ENCODE peak calls at places on chromosomes 3 and 15, in six cellular contexts. One of them, this sample, is unnamed.

GRCh38 chr3:17192995-17193394 is 308.2 kb downstream of the PLCL2 start:
- DNase-seq in upper lobe of right lung: no peak
- DNase-seq in T47D: no peak
- DNase-seq in NCI-H510A treated with DMSO at 0.1 percent for 48 hours: no peak
- DNase-seq in uterus: no peak
- DNase-seq in kidney epithelial cell: no peak
- DNase-seq in this sample: no peak

GRCh38 chr3:154849408-154849807 is 230.7 kb upstream of the MME start:
- DNase-seq in T47D: no peak
- DNase-seq in kidney epithelial cell: no peak
- DNase-seq in NCI-H510A treated with DMSO at 0.1 percent for 48 hours: no peak
- DNase-seq in upper lobe of right lung: no peak
- DNase-seq in uterus: no peak
- DNase-seq in this sample: no peak

GRCh38 chr3:133926736-133927542 is 31.3 kb upstream of the RAB6B start:
- DNase-seq in upper lobe of right lung: no peak
- DNase-seq in kidney epithelial cell: no peak
- DNase-seq in uterus: no peak
- DNase-seq in NCI-H510A treated with DMSO at 0.1 percent for 48 hours: no peak
- DNase-seq in T47D: no peak
- DNase-seq in this sample: no peak

GRCh38 chr3:2578560-2578959 is 479.9 kb downstream of the CNTN4 start:
- DNase-seq in NCI-H510A treated with DMSO at 0.1 percent for 48 hours: peak
- DNase-seq in uterus: no peak
- DNase-seq in kidney epithelial cell: no peak
- DNase-seq in T47D: no peak
- DNase-seq in upper lobe of right lung: no peak
- DNase-seq in this sample: no peak

GRCh38 chr3:31105438-31106077 is 211.1 kb upstream of the GADL1 start:
- DNase-seq in kidney epithelial cell: peak
- DNase-seq in uterus: no peak
- DNase-seq in upper lobe of right lung: no peak
- DNase-seq in NCI-H510A treated with DMSO at 0.1 percent for 48 hours: no peak
- DNase-seq in T47D: no peak
- DNase-seq in this sample: peak

GRCh38 chr15:98799461-98799971 is 151.2 kb downstream of the IGF1R start:
- DNase-seq in uterus: no peak
- DNase-seq in kidney epithelial cell: no peak
- DNase-seq in upper lobe of right lung: no peak
- DNase-seq in T47D: no peak
- DNase-seq in NCI-H510A treated with DMSO at 0.1 percent for 48 hours: peak
- DNase-seq in this sample: peak

GRCh38 chr15:88419830-88420229 is 47.4 kb downstream of the MRPL46 start:
- DNase-seq in upper lobe of right lung: no peak
- DNase-seq in kidney epithelial cell: no peak
- DNase-seq in NCI-H510A treated with DMSO at 0.1 percent for 48 hours: no peak
- DNase-seq in T47D: no peak
- DNase-seq in uterus: no peak
- DNase-seq in this sample: no peak

GRCh38 chr3:197186887-197187588 is 111.4 kb downstream of the DLG1 start:
- DNase-seq in kidney epithelial cell: no peak
- DNase-seq in upper lobe of right lung: no peak
- DNase-seq in NCI-H510A treated with DMSO at 0.1 percent for 48 hours: peak
- DNase-seq in uterus: no peak
- DNase-seq in T47D: peak
- DNase-seq in this sample: peak

GRCh38 chr3:46998852-46999515 is 19.5 kb downstream of the NBEAL2 start:
- DNase-seq in upper lobe of right lung: peak
- DNase-seq in uterus: no peak
- DNase-seq in T47D: no peak
- DNase-seq in kidney epithelial cell: no peak
- DNase-seq in NCI-H510A treated with DMSO at 0.1 percent for 48 hours: no peak
- DNase-seq in this sample: no peak

GRCh38 chr3:126396536-126396935 is 1.8 kb downstream of the CFAP100 start:
- DNase-seq in T47D: no peak
- DNase-seq in uterus: no peak
- DNase-seq in kidney epithelial cell: no peak
- DNase-seq in upper lobe of right lung: no peak
- DNase-seq in NCI-H510A treated with DMSO at 0.1 percent for 48 hours: no peak
- DNase-seq in this sample: no peak

GRCh38 chr3:138030881-138031280 is 20.9 kb downstream of the CLDN18 start:
- DNase-seq in NCI-H510A treated with DMSO at 0.1 percent for 48 hours: no peak
- DNase-seq in kidney epithelial cell: no peak
- DNase-seq in upper lobe of right lung: no peak
- DNase-seq in T47D: no peak
- DNase-seq in uterus: no peak
- DNase-seq in this sample: no peak

GRCh38 chr3:194574639-194575483 is 58.4 kb downstream of the TMEM44 start:
- DNase-seq in NCI-H510A treated with DMSO at 0.1 percent for 48 hours: no peak
- DNase-seq in uterus: no peak
- DNase-seq in upper lobe of right lung: no peak
- DNase-seq in kidney epithelial cell: no peak
- DNase-seq in T47D: no peak
- DNase-seq in this sample: peak

GRCh38 chr15:101054991-101055390 is 135.8 kb downstream of the LRRK1 start:
- DNase-seq in kidney epithelial cell: no peak
- DNase-seq in uterus: no peak
- DNase-seq in upper lobe of right lung: no peak
- DNase-seq in T47D: no peak
- DNase-seq in NCI-H510A treated with DMSO at 0.1 percent for 48 hours: no peak
- DNase-seq in this sample: no peak

GRCh38 chr3:37898424-37898823 is 36.7 kb downstream of the CTDSPL start:
- DNase-seq in upper lobe of right lung: no peak
- DNase-seq in NCI-H510A treated with DMSO at 0.1 percent for 48 hours: no peak
- DNase-seq in uterus: no peak
- DNase-seq in T47D: no peak
- DNase-seq in kidney epithelial cell: no peak
- DNase-seq in this sample: no peak

GRCh38 chr3:10145685-10146084 is 4.1 kb downstream of the VHL start:
- DNase-seq in kidney epithelial cell: no peak
- DNase-seq in upper lobe of right lung: no peak
- DNase-seq in NCI-H510A treated with DMSO at 0.1 percent for 48 hours: no peak
- DNase-seq in uterus: no peak
- DNase-seq in T47D: no peak
- DNase-seq in this sample: no peak

GRCh38 chr3:172048599-172048998 is 9.2 kb downstream of the FNDC3B start:
- DNase-seq in upper lobe of right lung: no peak
- DNase-seq in T47D: no peak
- DNase-seq in uterus: no peak
- DNase-seq in NCI-H510A treated with DMSO at 0.1 percent for 48 hours: no peak
- DNase-seq in kidney epithelial cell: no peak
- DNase-seq in this sample: no peak

GRCh38 chr3:78736863-78737262 is 1030.9 kb downstream of the ROBO1 start:
- DNase-seq in upper lobe of right lung: no peak
- DNase-seq in kidney epithelial cell: no peak
- DNase-seq in uterus: no peak
- DNase-seq in NCI-H510A treated with DMSO at 0.1 percent for 48 hours: no peak
- DNase-seq in T47D: no peak
- DNase-seq in this sample: peak

GRCh38 chr3:1196997-1197396 is 104.2 kb downstream of the CNTN6 start:
- DNase-seq in kidney epithelial cell: peak
- DNase-seq in T47D: no peak
- DNase-seq in NCI-H510A treated with DMSO at 0.1 percent for 48 hours: no peak
- DNase-seq in upper lobe of right lung: no peak
- DNase-seq in uterus: no peak
- DNase-seq in this sample: no peak

GRCh38 chr3:129575233-129575986 is 31.1 kb downstream of the PLXND1 start:
- DNase-seq in uterus: no peak
- DNase-seq in NCI-H510A treated with DMSO at 0.1 percent for 48 hours: no peak
- DNase-seq in upper lobe of right lung: no peak
- DNase-seq in kidney epithelial cell: no peak
- DNase-seq in T47D: no peak
- DNase-seq in this sample: no peak

GRCh38 chr3:42116466-42116865 is 25.3 kb downstream of the TRAK1 start:
- DNase-seq in uterus: no peak
- DNase-seq in NCI-H510A treated with DMSO at 0.1 percent for 48 hours: no peak
- DNase-seq in upper lobe of right lung: no peak
- DNase-seq in kidney epithelial cell: no peak
- DNase-seq in T47D: no peak
- DNase-seq in this sample: no peak

GRCh38 chr15:81146006-81146405 is 11.9 kb downstream of the CFAP161 start:
- DNase-seq in uterus: no peak
- DNase-seq in kidney epithelial cell: no peak
- DNase-seq in NCI-H510A treated with DMSO at 0.1 percent for 48 hours: no peak
- DNase-seq in T47D: no peak
- DNase-seq in upper lobe of right lung: no peak
- DNase-seq in this sample: no peak

GRCh38 chr15:49622561-49622960 is 1.7 kb downstream of the DTWD1 start:
- DNase-seq in kidney epithelial cell: no peak
- DNase-seq in uterus: no peak
- DNase-seq in upper lobe of right lung: no peak
- DNase-seq in T47D: no peak
- DNase-seq in NCI-H510A treated with DMSO at 0.1 percent for 48 hours: no peak
- DNase-seq in this sample: no peak

GRCh38 chr3:157128771-157129671 is 30.9 kb downstream of the CCNL1 start:
- DNase-seq in T47D: peak
- DNase-seq in kidney epithelial cell: no peak
- DNase-seq in upper lobe of right lung: no peak
- DNase-seq in uterus: peak
- DNase-seq in NCI-H510A treated with DMSO at 0.1 percent for 48 hours: no peak
- DNase-seq in this sample: peak

GRCh38 chr15:64596701-64597468 is 136.5 kb downstream of the ZNF609 start:
- DNase-seq in upper lobe of right lung: no peak
- DNase-seq in T47D: no peak
- DNase-seq in NCI-H510A treated with DMSO at 0.1 percent for 48 hours: peak
- DNase-seq in kidney epithelial cell: no peak
- DNase-seq in uterus: no peak
- DNase-seq in this sample: peak

GRCh38 chr15:69164807-69165636 is 4.6 kb downstream of the GLCE start:
- DNase-seq in kidney epithelial cell: no peak
- DNase-seq in uterus: no peak
- DNase-seq in NCI-H510A treated with DMSO at 0.1 percent for 48 hours: no peak
- DNase-seq in upper lobe of right lung: no peak
- DNase-seq in T47D: no peak
- DNase-seq in this sample: no peak

GRCh38 chr15:24956131-24956838 is 1.5 kb downstream of the SNRPN start:
- DNase-seq in T47D: peak
- DNase-seq in uterus: peak
- DNase-seq in NCI-H510A treated with DMSO at 0.1 percent for 48 hours: peak
- DNase-seq in kidney epithelial cell: peak
- DNase-seq in upper lobe of right lung: peak
- DNase-seq in this sample: peak

GRCh38 chr3:94098487-94098886 is 35.6 kb downstream of the NSUN3 start:
- DNase-seq in upper lobe of right lung: no peak
- DNase-seq in T47D: no peak
- DNase-seq in kidney epithelial cell: peak
- DNase-seq in uterus: no peak
- DNase-seq in NCI-H510A treated with DMSO at 0.1 percent for 48 hours: no peak
- DNase-seq in this sample: peak

GRCh38 chr3:9222049-9222448 is 27.4 kb downstream of the SRGAP3 start:
- DNase-seq in kidney epithelial cell: no peak
- DNase-seq in uterus: no peak
- DNase-seq in upper lobe of right lung: no peak
- DNase-seq in NCI-H510A treated with DMSO at 0.1 percent for 48 hours: no peak
- DNase-seq in T47D: no peak
- DNase-seq in this sample: no peak

GRCh38 chr15:86063328-86064180 is 16.1 kb upstream of the AGBL1 start:
- DNase-seq in uterus: no peak
- DNase-seq in kidney epithelial cell: no peak
- DNase-seq in T47D: no peak
- DNase-seq in upper lobe of right lung: no peak
- DNase-seq in NCI-H510A treated with DMSO at 0.1 percent for 48 hours: no peak
- DNase-seq in this sample: no peak

GRCh38 chr3:183537295-183537730 is 18.2 kb downstream of the KLHL6 start:
- DNase-seq in T47D: no peak
- DNase-seq in kidney epithelial cell: peak
- DNase-seq in uterus: no peak
- DNase-seq in NCI-H510A treated with DMSO at 0.1 percent for 48 hours: no peak
- DNase-seq in upper lobe of right lung: peak
- DNase-seq in this sample: no peak

GRCh38 chr3:108091498-108092259 is 848 bp upstream of the CD47 start:
- DNase-seq in uterus: no peak
- DNase-seq in NCI-H510A treated with DMSO at 0.1 percent for 48 hours: peak
- DNase-seq in upper lobe of right lung: no peak
- DNase-seq in T47D: peak
- DNase-seq in kidney epithelial cell: no peak
- DNase-seq in this sample: no peak

GRCh38 chr3:169695051-169695450 is 31.5 kb upstream of the MECOM start:
- DNase-seq in uterus: no peak
- DNase-seq in T47D: no peak
- DNase-seq in NCI-H510A treated with DMSO at 0.1 percent for 48 hours: no peak
- DNase-seq in upper lobe of right lung: no peak
- DNase-seq in kidney epithelial cell: no peak
- DNase-seq in this sample: peak

GRCh38 chr3:14428087-14429067 is 26.0 kb downstream of the SLC6A6 start:
- DNase-seq in kidney epithelial cell: no peak
- DNase-seq in uterus: no peak
- DNase-seq in T47D: no peak
- DNase-seq in NCI-H510A treated with DMSO at 0.1 percent for 48 hours: no peak
- DNase-seq in upper lobe of right lung: no peak
- DNase-seq in this sample: no peak

This sample was measured in cardiac muscle cell.